ENCODE peak calls at places on chromosomes 4 and X, in nine cellular contexts. One of them, this sample, is unnamed.

GRCh38 chr4:85842540-85842939 is 367.6 kb downstream of the ARHGAP24 start:
- DNase-seq in mammary epithelial cell: no peak
- DNase-seq in coronary artery: no peak
- DNase-seq in mucosa of descending colon: peak
- DNase-seq in endodermal cell: no peak
- DNase-seq in PC-9: no peak
- DNase-seq in right lobe of liver: no peak
- DNase-seq in left ventricle myocardium inferior: no peak
- DNase-seq in choroid plexus epithelial cell: no peak
- DNase-seq in this sample: peak

GRCh38 chr4:16067515-16067914 is 16.3 kb downstream of the PROM1 start:
- DNase-seq in mammary epithelial cell: peak
- DNase-seq in coronary artery: no peak
- DNase-seq in mucosa of descending colon: no peak
- DNase-seq in endodermal cell: peak
- DNase-seq in PC-9: no peak
- DNase-seq in right lobe of liver: no peak
- DNase-seq in left ventricle myocardium inferior: no peak
- DNase-seq in choroid plexus epithelial cell: no peak
- DNase-seq in this sample: no peak

GRCh38 chrX:15834827-15835595 is 19.6 kb downstream of the AP1S2 start:
- DNase-seq in mammary epithelial cell: no peak
- DNase-seq in coronary artery: no peak
- DNase-seq in mucosa of descending colon: no peak
- DNase-seq in endodermal cell: no peak
- DNase-seq in PC-9: peak
- DNase-seq in right lobe of liver: no peak
- DNase-seq in left ventricle myocardium inferior: no peak
- DNase-seq in choroid plexus epithelial cell: peak
- DNase-seq in this sample: peak

GRCh38 chrX:56600141-56600540 is 36.7 kb downstream of the UBQLN2 start:
- DNase-seq in mammary epithelial cell: no peak
- DNase-seq in coronary artery: no peak
- DNase-seq in mucosa of descending colon: no peak
- DNase-seq in endodermal cell: no peak
- DNase-seq in PC-9: no peak
- DNase-seq in right lobe of liver: no peak
- DNase-seq in left ventricle myocardium inferior: no peak
- DNase-seq in choroid plexus epithelial cell: peak
- DNase-seq in this sample: no peak

GRCh38 chrX:72620550-72621145 is 48.0 kb upstream of the HDAC8 start:
- DNase-seq in mammary epithelial cell: peak
- DNase-seq in coronary artery: peak
- DNase-seq in mucosa of descending colon: peak
- DNase-seq in endodermal cell: no peak
- DNase-seq in PC-9: peak
- DNase-seq in right lobe of liver: peak
- DNase-seq in left ventricle myocardium inferior: peak
- DNase-seq in choroid plexus epithelial cell: peak
- DNase-seq in this sample: peak

GRCh38 chr4:145012841-145013240 is 85.2 kb downstream of the ANAPC10 start:
- DNase-seq in mammary epithelial cell: peak
- DNase-seq in coronary artery: no peak
- DNase-seq in mucosa of descending colon: no peak
- DNase-seq in endodermal cell: no peak
- DNase-seq in PC-9: no peak
- DNase-seq in right lobe of liver: no peak
- DNase-seq in left ventricle myocardium inferior: no peak
- DNase-seq in choroid plexus epithelial cell: peak
- DNase-seq in this sample: peak

GRCh38 chr4:165204462-165204830 is 2.9 kb upstream of the KLHL2 start:
- DNase-seq in mammary epithelial cell: peak
- DNase-seq in coronary artery: no peak
- DNase-seq in mucosa of descending colon: no peak
- DNase-seq in endodermal cell: no peak
- DNase-seq in PC-9: peak
- DNase-seq in right lobe of liver: no peak
- DNase-seq in left ventricle myocardium inferior: no peak
- DNase-seq in choroid plexus epithelial cell: peak
- DNase-seq in this sample: peak

GRCh38 chr4:26854701-26855100 is 5.9 kb upstream of the STIM2 start:
- DNase-seq in mammary epithelial cell: no peak
- DNase-seq in coronary artery: no peak
- DNase-seq in mucosa of descending colon: no peak
- DNase-seq in endodermal cell: no peak
- DNase-seq in PC-9: no peak
- DNase-seq in right lobe of liver: no peak
- DNase-seq in left ventricle myocardium inferior: no peak
- DNase-seq in choroid plexus epithelial cell: no peak
- DNase-seq in this sample: no peak

GRCh38 chr4:101977096-101977495 is 186.6 kb downstream of the BANK1 start:
- DNase-seq in mammary epithelial cell: peak
- DNase-seq in coronary artery: no peak
- DNase-seq in mucosa of descending colon: no peak
- DNase-seq in endodermal cell: no peak
- DNase-seq in PC-9: peak
- DNase-seq in right lobe of liver: no peak
- DNase-seq in left ventricle myocardium inferior: no peak
- DNase-seq in choroid plexus epithelial cell: peak
- DNase-seq in this sample: peak

GRCh38 chr4:91113130-91113706 is 986.0 kb downstream of the CCSER1 start:
- DNase-seq in mammary epithelial cell: peak
- DNase-seq in coronary artery: no peak
- DNase-seq in mucosa of descending colon: no peak
- DNase-seq in endodermal cell: no peak
- DNase-seq in PC-9: no peak
- DNase-seq in right lobe of liver: no peak
- DNase-seq in left ventricle myocardium inferior: no peak
- DNase-seq in choroid plexus epithelial cell: peak
- DNase-seq in this sample: peak

GRCh38 chrX:10603612-10604011 is 16.8 kb downstream of the MID1 start:
- DNase-seq in mammary epithelial cell: no peak
- DNase-seq in coronary artery: no peak
- DNase-seq in mucosa of descending colon: no peak
- DNase-seq in endodermal cell: peak
- DNase-seq in PC-9: no peak
- DNase-seq in right lobe of liver: no peak
- DNase-seq in left ventricle myocardium inferior: no peak
- DNase-seq in choroid plexus epithelial cell: no peak
- DNase-seq in this sample: no peak

GRCh38 chr4:2934077-2934812 is 29.0 kb downstream of the NOP14 start:
- DNase-seq in mammary epithelial cell: peak
- DNase-seq in coronary artery: peak
- DNase-seq in mucosa of descending colon: peak
- DNase-seq in endodermal cell: peak
- DNase-seq in PC-9: no peak
- DNase-seq in right lobe of liver: peak
- DNase-seq in left ventricle myocardium inferior: peak
- DNase-seq in choroid plexus epithelial cell: peak
- DNase-seq in this sample: peak

GRCh38 chr4:148444296-148445070 is 2.3 kb upstream of the NR3C2 start:
- DNase-seq in mammary epithelial cell: peak
- DNase-seq in coronary artery: no peak
- DNase-seq in mucosa of descending colon: peak
- DNase-seq in endodermal cell: peak
- DNase-seq in PC-9: no peak
- DNase-seq in right lobe of liver: peak
- DNase-seq in left ventricle myocardium inferior: peak
- DNase-seq in choroid plexus epithelial cell: no peak
- DNase-seq in this sample: no peak

GRCh38 chr4:166091146-166091545 is 218.1 kb downstream of the TLL1 start:
- DNase-seq in mammary epithelial cell: no peak
- DNase-seq in coronary artery: no peak
- DNase-seq in mucosa of descending colon: no peak
- DNase-seq in endodermal cell: no peak
- DNase-seq in PC-9: no peak
- DNase-seq in right lobe of liver: no peak
- DNase-seq in left ventricle myocardium inferior: no peak
- DNase-seq in choroid plexus epithelial cell: peak
- DNase-seq in this sample: peak

GRCh38 chrX:70241501-70241900 is 7.0 kb downstream of the AWAT1 start:
- DNase-seq in mammary epithelial cell: no peak
- DNase-seq in coronary artery: no peak
- DNase-seq in mucosa of descending colon: no peak
- DNase-seq in endodermal cell: no peak
- DNase-seq in PC-9: no peak
- DNase-seq in right lobe of liver: no peak
- DNase-seq in left ventricle myocardium inferior: no peak
- DNase-seq in choroid plexus epithelial cell: no peak
- DNase-seq in this sample: no peak
- H3K4me3 ChIP-seq in mammary epithelial cell: no peak
- H3K4me3 ChIP-seq in coronary artery: no peak
- H3K4me3 ChIP-seq in mucosa of descending colon: no peak
- H3K4me3 ChIP-seq in endodermal cell: no peak
- H3K4me3 ChIP-seq in PC-9: no peak
- H3K4me3 ChIP-seq in right lobe of liver: no peak
- H3K4me3 ChIP-seq in left ventricle myocardium inferior: no peak
- H3K4me3 ChIP-seq in choroid plexus epithelial cell: no peak
- H3K4me3 ChIP-seq in this sample: no peak

GRCh38 chr4:57158221-57158620 is 48.0 kb upstream of the IGFBP7 start:
- DNase-seq in mammary epithelial cell: no peak
- DNase-seq in coronary artery: no peak
- DNase-seq in mucosa of descending colon: peak
- DNase-seq in endodermal cell: no peak
- DNase-seq in PC-9: no peak
- DNase-seq in right lobe of liver: no peak
- DNase-seq in left ventricle myocardium inferior: no peak
- DNase-seq in choroid plexus epithelial cell: peak
- DNase-seq in this sample: no peak
- TF ChIP-seq CTCF in mammary epithelial cell: no peak
- TF ChIP-seq CTCF in coronary artery: no peak
- TF ChIP-seq CTCF in mucosa of descending colon: no peak
- TF ChIP-seq CTCF in endodermal cell: peak
- TF ChIP-seq CTCF in PC-9: no peak
- TF ChIP-seq CTCF in right lobe of liver: no peak
- TF ChIP-seq CTCF in left ventricle myocardium inferior: peak
- TF ChIP-seq CTCF in choroid plexus epithelial cell: peak
- TF ChIP-seq CTCF in this sample: peak

GRCh38 chr4:153407906-153408305 is 58.3 kb upstream of the TMEM131L start:
- DNase-seq in mammary epithelial cell: no peak
- DNase-seq in coronary artery: no peak
- DNase-seq in mucosa of descending colon: no peak
- DNase-seq in endodermal cell: no peak
- DNase-seq in PC-9: no peak
- DNase-seq in right lobe of liver: no peak
- DNase-seq in left ventricle myocardium inferior: no peak
- DNase-seq in choroid plexus epithelial cell: no peak
- DNase-seq in this sample: no peak
- H3K4me3 ChIP-seq in mammary epithelial cell: no peak
- H3K4me3 ChIP-seq in coronary artery: no peak
- H3K4me3 ChIP-seq in mucosa of descending colon: no peak
- H3K4me3 ChIP-seq in endodermal cell: no peak
- H3K4me3 ChIP-seq in PC-9: no peak
- H3K4me3 ChIP-seq in right lobe of liver: no peak
- H3K4me3 ChIP-seq in left ventricle myocardium inferior: no peak
- H3K4me3 ChIP-seq in choroid plexus epithelial cell: no peak
- H3K4me3 ChIP-seq in this sample: no peak

DNA sequence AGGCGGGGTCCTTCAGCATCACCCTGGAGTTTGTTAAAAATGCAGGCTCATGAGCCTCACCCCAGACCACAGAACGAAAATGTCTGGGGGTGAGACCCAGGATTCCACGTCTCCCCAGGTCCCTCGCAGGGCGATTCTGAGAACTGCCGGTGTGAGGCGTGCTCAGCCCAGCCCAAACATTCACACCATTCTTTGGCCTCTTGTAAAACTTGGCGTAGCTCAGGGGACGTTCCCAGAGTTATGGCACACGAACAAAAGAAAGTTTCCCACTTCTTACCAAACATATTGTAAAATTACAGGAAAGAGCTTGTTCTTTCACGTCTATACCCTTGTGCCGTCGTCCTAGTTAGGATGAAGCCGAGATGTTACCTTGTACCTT is 12.9 kb downstream of the CD99 start:
- DNase-seq in mammary epithelial cell: peak
- DNase-seq in coronary artery: no peak
- DNase-seq in mucosa of descending colon: peak
- DNase-seq in endodermal cell: peak
- DNase-seq in PC-9: no peak
- DNase-seq in right lobe of liver: no peak
- DNase-seq in left ventricle myocardium inferior: peak
- DNase-seq in choroid plexus epithelial cell: peak
- DNase-seq in this sample: peak
- TF ChIP-seq CTCF in mammary epithelial cell: peak
- TF ChIP-seq CTCF in coronary artery: no peak
- TF ChIP-seq CTCF in mucosa of descending colon: peak
- TF ChIP-seq CTCF in endodermal cell: peak
- TF ChIP-seq CTCF in PC-9: no peak
- TF ChIP-seq CTCF in right lobe of liver: no peak
- TF ChIP-seq CTCF in left ventricle myocardium inferior: peak
- TF ChIP-seq CTCF in choroid plexus epithelial cell: peak
- TF ChIP-seq CTCF in this sample: peak

GRCh38 chrX:13081385-13082285 is 37.2 kb upstream of the FAM9C start:
- DNase-seq in mammary epithelial cell: no peak
- DNase-seq in coronary artery: no peak
- DNase-seq in mucosa of descending colon: no peak
- DNase-seq in endodermal cell: no peak
- DNase-seq in PC-9: no peak
- DNase-seq in right lobe of liver: no peak
- DNase-seq in left ventricle myocardium inferior: no peak
- DNase-seq in choroid plexus epithelial cell: peak
- DNase-seq in this sample: no peak
- H3K4me3 ChIP-seq in mammary epithelial cell: no peak
- H3K4me3 ChIP-seq in coronary artery: no peak
- H3K4me3 ChIP-seq in mucosa of descending colon: no peak
- H3K4me3 ChIP-seq in endodermal cell: no peak
- H3K4me3 ChIP-seq in PC-9: no peak
- H3K4me3 ChIP-seq in right lobe of liver: no peak
- H3K4me3 ChIP-seq in left ventricle myocardium inferior: no peak
- H3K4me3 ChIP-seq in choroid plexus epithelial cell: no peak
- H3K4me3 ChIP-seq in this sample: no peak

DNA sequence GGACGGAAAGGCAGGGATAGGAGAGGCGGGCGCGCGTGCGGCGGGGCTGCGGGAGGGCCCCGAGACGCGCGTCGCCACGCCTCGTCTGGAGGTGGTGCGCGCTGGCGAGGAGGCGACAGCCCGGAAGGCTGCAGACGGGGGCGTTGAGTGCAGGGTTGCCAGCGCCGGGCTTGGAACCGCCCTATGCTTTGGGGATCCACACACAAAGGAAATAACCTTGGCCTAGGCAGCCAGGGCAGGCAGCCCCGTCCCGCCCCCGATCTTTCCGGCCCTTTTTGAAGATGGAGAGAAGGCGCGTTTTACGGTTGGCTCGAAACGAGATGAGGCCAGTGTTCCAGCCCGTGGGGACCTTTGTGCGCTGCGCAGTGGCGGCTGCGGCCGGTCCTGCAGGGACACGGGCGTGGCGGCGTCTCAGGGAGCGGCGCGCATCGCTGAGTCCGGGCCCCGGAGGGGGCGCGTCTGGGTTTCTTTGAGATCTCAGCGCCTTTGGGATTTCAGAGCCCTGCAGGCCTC is 50.8 kb upstream of the TRIM2 start:
- DNase-seq in mammary epithelial cell: peak
- DNase-seq in coronary artery: no peak
- DNase-seq in mucosa of descending colon: peak
- DNase-seq in endodermal cell: no peak
- DNase-seq in PC-9: peak
- DNase-seq in right lobe of liver: peak
- DNase-seq in left ventricle myocardium inferior: peak
- DNase-seq in choroid plexus epithelial cell: peak
- DNase-seq in this sample: peak
- TF ChIP-seq CTCF in mammary epithelial cell: no peak
- TF ChIP-seq CTCF in coronary artery: no peak
- TF ChIP-seq CTCF in mucosa of descending colon: no peak
- TF ChIP-seq CTCF in endodermal cell: peak
- TF ChIP-seq CTCF in PC-9: no peak
- TF ChIP-seq CTCF in right lobe of liver: no peak
- TF ChIP-seq CTCF in left ventricle myocardium inferior: no peak
- TF ChIP-seq CTCF in choroid plexus epithelial cell: no peak
- TF ChIP-seq CTCF in this sample: no peak